ENCODE peak calls at places on chromosomes 3 and 15, in five cellular contexts. One of them, this sample, is unnamed.

GRCh38 chr3:100045696-100046095 is 68.6 kb downstream of the FILIP1L start:
- DNase-seq in bronchial epithelial cell: no peak
- DNase-seq in choroid plexus epithelial cell: peak
- DNase-seq in natural killer cell: no peak
- DNase-seq in fibroblast of lung: peak
- DNase-seq in this sample: no peak

GRCh38 chr3:72176537-72177041 is 391.6 kb upstream of the PROK2 start:
- DNase-seq in bronchial epithelial cell: no peak
- DNase-seq in choroid plexus epithelial cell: no peak
- DNase-seq in natural killer cell: no peak
- DNase-seq in fibroblast of lung: no peak
- DNase-seq in this sample: no peak

GRCh38 chr3:13132281-13132680 is 59.1 kb upstream of the IQSEC1 start:
- DNase-seq in bronchial epithelial cell: no peak
- DNase-seq in choroid plexus epithelial cell: no peak
- DNase-seq in natural killer cell: no peak
- DNase-seq in fibroblast of lung: no peak
- DNase-seq in this sample: no peak

GRCh38 chr3:8499181-8499611 is 2.4 kb upstream of the LMCD1 start:
- DNase-seq in bronchial epithelial cell: no peak
- DNase-seq in choroid plexus epithelial cell: no peak
- DNase-seq in natural killer cell: no peak
- DNase-seq in fibroblast of lung: no peak
- DNase-seq in this sample: no peak

GRCh38 chr3:127034990-127035652 is 52.2 kb downstream of the PLXNA1 start:
- DNase-seq in bronchial epithelial cell: no peak
- DNase-seq in choroid plexus epithelial cell: no peak
- DNase-seq in natural killer cell: no peak
- DNase-seq in fibroblast of lung: no peak
- DNase-seq in this sample: no peak

GRCh38 chr15:100170673-100171210 is 171.0 kb downstream of the ADAMTS17 start:
- DNase-seq in bronchial epithelial cell: no peak
- DNase-seq in choroid plexus epithelial cell: no peak
- DNase-seq in natural killer cell: no peak
- DNase-seq in fibroblast of lung: no peak
- DNase-seq in this sample: no peak

GRCh38 chr3:62048577-62048976 is 324.8 kb downstream of the FEZF2 start:
- DNase-seq in bronchial epithelial cell: no peak
- DNase-seq in choroid plexus epithelial cell: no peak
- DNase-seq in natural killer cell: no peak
- DNase-seq in fibroblast of lung: no peak
- DNase-seq in this sample: no peak

GRCh38 chr15:76386178-76386577 is 49.6 kb downstream of the ISL2 start:
- DNase-seq in bronchial epithelial cell: peak
- DNase-seq in choroid plexus epithelial cell: no peak
- DNase-seq in natural killer cell: no peak
- DNase-seq in fibroblast of lung: no peak
- DNase-seq in this sample: no peak

GRCh38 chr15:31291048-31291578 is 35.5 kb upstream of the KLF13 start:
- DNase-seq in bronchial epithelial cell: no peak
- DNase-seq in choroid plexus epithelial cell: no peak
- DNase-seq in natural killer cell: no peak
- DNase-seq in fibroblast of lung: no peak
- DNase-seq in this sample: no peak

GRCh38 chr3:143727391-143727790 is 120.9 kb downstream of the SLC9A9 start:
- DNase-seq in bronchial epithelial cell: no peak
- DNase-seq in choroid plexus epithelial cell: no peak
- DNase-seq in natural killer cell: no peak
- DNase-seq in fibroblast of lung: no peak
- DNase-seq in this sample: no peak

GRCh38 chr3:131541288-131541687 is 38.5 kb upstream of the MRPL3 start:
- DNase-seq in bronchial epithelial cell: no peak
- DNase-seq in choroid plexus epithelial cell: no peak
- DNase-seq in natural killer cell: no peak
- DNase-seq in fibroblast of lung: no peak
- DNase-seq in this sample: no peak

GRCh38 chr15:75174736-75175135 is 26.9 kb upstream of the C15orf39 start:
- DNase-seq in bronchial epithelial cell: no peak
- DNase-seq in choroid plexus epithelial cell: no peak
- DNase-seq in natural killer cell: no peak
- DNase-seq in fibroblast of lung: no peak
- DNase-seq in this sample: no peak

GRCh38 chr3:83218383-83219200 is 1457.1 kb upstream of the GBE1 start:
- DNase-seq in bronchial epithelial cell: no peak
- DNase-seq in choroid plexus epithelial cell: no peak
- DNase-seq in natural killer cell: no peak
- DNase-seq in fibroblast of lung: no peak
- DNase-seq in this sample: no peak

GRCh38 chr3:55591893-55592292 is 104.8 kb upstream of the WNT5A start:
- DNase-seq in bronchial epithelial cell: peak
- DNase-seq in choroid plexus epithelial cell: no peak
- DNase-seq in natural killer cell: no peak
- DNase-seq in fibroblast of lung: no peak
- DNase-seq in this sample: no peak

GRCh38 chr3:194760740-194761139 is 75.1 kb downstream of the FAM43A start:
- DNase-seq in bronchial epithelial cell: no peak
- DNase-seq in choroid plexus epithelial cell: no peak
- DNase-seq in natural killer cell: no peak
- DNase-seq in fibroblast of lung: peak
- DNase-seq in this sample: no peak

GRCh38 chr3:194125474-194125873 is 10.5 kb upstream of the HES1 start:
- DNase-seq in bronchial epithelial cell: no peak
- DNase-seq in choroid plexus epithelial cell: no peak
- DNase-seq in natural killer cell: no peak
- DNase-seq in fibroblast of lung: no peak
- DNase-seq in this sample: no peak

GRCh38 chr3:78988324-78988723 is 779.5 kb downstream of the ROBO1 start:
- DNase-seq in bronchial epithelial cell: peak
- DNase-seq in choroid plexus epithelial cell: peak
- DNase-seq in natural killer cell: no peak
- DNase-seq in fibroblast of lung: peak
- DNase-seq in this sample: no peak

GRCh38 chr3:187718802-187719201 is 16.4 kb upstream of the RTP2 start:
- DNase-seq in bronchial epithelial cell: no peak
- DNase-seq in choroid plexus epithelial cell: no peak
- DNase-seq in natural killer cell: no peak
- DNase-seq in fibroblast of lung: no peak
- DNase-seq in this sample: no peak

DNA sequence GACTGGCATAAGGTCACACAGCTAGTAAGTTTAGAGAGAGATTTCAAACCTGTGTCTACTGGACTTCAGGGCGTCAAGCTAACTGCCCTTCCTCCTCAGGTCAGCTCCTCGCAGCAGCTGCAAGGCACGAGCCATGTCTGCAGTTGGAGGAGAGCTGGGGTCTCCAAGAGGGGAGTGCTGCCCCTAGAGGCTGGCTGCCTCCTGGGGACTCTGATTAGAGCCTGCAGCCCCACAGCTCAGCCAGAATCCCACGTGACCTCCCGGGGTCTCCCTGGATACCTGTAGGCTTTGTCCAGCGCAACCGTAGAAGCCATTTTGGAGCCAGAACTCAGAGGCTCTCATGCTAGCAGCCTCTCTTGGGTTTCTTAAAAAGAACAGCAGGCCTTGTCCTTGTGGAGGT is 15.0 kb downstream of the SLC6A1 start:
- DNase-seq in bronchial epithelial cell: no peak
- DNase-seq in choroid plexus epithelial cell: no peak
- DNase-seq in natural killer cell: no peak
- DNase-seq in fibroblast of lung: no peak
- DNase-seq in this sample: no peak
- TF ChIP-seq CTCF in bronchial epithelial cell: no peak
- TF ChIP-seq CTCF in choroid plexus epithelial cell: no peak
- TF ChIP-seq CTCF in natural killer cell: no peak
- TF ChIP-seq CTCF in fibroblast of lung: no peak
- TF ChIP-seq CTCF in this sample: no peak

DNA sequence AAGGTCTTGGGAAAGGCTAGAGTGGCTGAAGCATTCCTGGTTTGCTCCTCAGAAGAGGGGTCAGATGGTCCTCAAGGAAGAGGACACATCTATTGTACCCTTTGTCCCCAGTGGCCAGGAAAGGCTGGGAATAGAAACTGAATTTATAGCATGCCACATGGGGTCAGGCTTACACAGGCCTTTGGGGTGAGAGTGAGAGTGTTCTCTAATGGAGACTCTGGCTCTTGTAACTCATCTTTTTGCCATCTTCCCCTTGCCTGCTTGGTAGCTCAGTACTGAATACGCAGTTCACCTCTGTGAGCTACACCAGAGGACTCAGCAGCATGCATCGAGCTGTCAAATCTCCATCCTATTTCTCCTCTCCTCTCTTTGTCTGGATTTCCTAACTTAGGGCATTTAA is 87.5 kb downstream of the ATP2B2 start:
- DNase-seq in bronchial epithelial cell: peak
- DNase-seq in choroid plexus epithelial cell: peak
- DNase-seq in natural killer cell: no peak
- DNase-seq in fibroblast of lung: peak
- DNase-seq in this sample: no peak
- TF ChIP-seq CTCF in bronchial epithelial cell: peak
- TF ChIP-seq CTCF in choroid plexus epithelial cell: peak
- TF ChIP-seq CTCF in natural killer cell: peak
- TF ChIP-seq CTCF in fibroblast of lung: peak
- TF ChIP-seq CTCF in this sample: peak

GRCh38 chr3:184228376-184229137 is 828 bp upstream of the VWA5B2 start:
- DNase-seq in bronchial epithelial cell: no peak
- DNase-seq in choroid plexus epithelial cell: no peak
- DNase-seq in natural killer cell: no peak
- DNase-seq in fibroblast of lung: no peak
- DNase-seq in this sample: no peak

GRCh38 chr3:184229424-184230080 is at the start of gene VWA5B2:
- DNase-seq in bronchial epithelial cell: peak
- DNase-seq in choroid plexus epithelial cell: peak
- DNase-seq in natural killer cell: peak
- DNase-seq in fibroblast of lung: peak
- DNase-seq in this sample: peak

GRCh38 chr3:184230081-184230602 is 757 bp downstream of the VWA5B2 start:
- DNase-seq in bronchial epithelial cell: no peak
- DNase-seq in choroid plexus epithelial cell: no peak
- DNase-seq in natural killer cell: no peak
- DNase-seq in fibroblast of lung: no peak
- DNase-seq in this sample: no peak

GRCh38 chr3:184230603-184231528 is 1.5 kb downstream of the VWA5B2 start:
- DNase-seq in bronchial epithelial cell: peak
- DNase-seq in choroid plexus epithelial cell: no peak
- DNase-seq in natural killer cell: no peak
- DNase-seq in fibroblast of lung: no peak
- DNase-seq in this sample: no peak

GRCh38 chr3:184227481-184227935 is 1.9 kb upstream of the VWA5B2 start:
- DNase-seq in bronchial epithelial cell: peak
- DNase-seq in choroid plexus epithelial cell: peak
- DNase-seq in natural killer cell: peak
- DNase-seq in fibroblast of lung: peak
- DNase-seq in this sample: no peak
- TF ChIP-seq CTCF in bronchial epithelial cell: peak
- TF ChIP-seq CTCF in choroid plexus epithelial cell: peak
- TF ChIP-seq CTCF in natural killer cell: peak
- TF ChIP-seq CTCF in fibroblast of lung: peak
- TF ChIP-seq CTCF in this sample: peak

DNA sequence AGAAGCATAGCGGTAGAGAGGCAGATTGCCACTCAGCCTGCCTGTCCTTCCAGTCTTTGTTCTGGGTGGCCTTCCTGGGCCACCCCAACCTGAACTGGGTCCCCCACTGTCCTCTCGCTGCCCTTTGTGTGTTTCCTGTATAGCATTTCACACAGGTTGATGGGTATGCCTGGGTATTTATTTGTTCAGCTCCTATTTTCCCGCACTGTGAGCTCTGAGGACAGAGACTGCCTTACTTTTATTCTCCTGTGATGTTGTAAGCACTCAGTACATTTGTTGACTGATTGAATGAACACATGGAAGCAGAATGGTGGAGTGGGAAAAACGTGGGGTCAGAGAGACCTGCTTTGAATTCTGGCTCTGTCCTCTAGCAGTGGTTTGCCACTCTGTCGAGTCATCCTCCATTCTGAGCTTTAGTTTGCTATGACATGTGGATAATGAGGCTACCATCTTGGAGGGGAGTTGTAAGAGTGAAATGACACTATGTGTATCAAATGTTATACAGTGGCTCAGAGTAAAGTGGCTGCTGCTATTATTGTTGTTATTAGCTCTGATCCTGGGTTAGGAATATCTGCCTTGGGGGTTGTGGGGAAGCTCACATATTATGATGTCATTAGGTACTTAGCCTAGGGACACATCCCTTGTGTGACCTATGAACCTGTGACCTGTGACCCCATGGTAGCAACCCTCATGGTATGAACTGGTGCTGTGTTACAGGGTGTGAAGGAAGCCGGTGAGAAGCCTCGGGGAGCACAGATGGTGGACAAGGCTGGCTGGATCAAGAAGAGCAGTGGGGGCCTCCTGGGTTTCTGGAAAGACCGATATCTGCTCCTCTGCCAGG is 6.4 kb downstream of the PLEKHO2 start:
- DNase-seq in bronchial epithelial cell: no peak
- DNase-seq in choroid plexus epithelial cell: no peak
- DNase-seq in natural killer cell: no peak
- DNase-seq in fibroblast of lung: no peak
- DNase-seq in this sample: no peak
- TF ChIP-seq CTCF in bronchial epithelial cell: no peak
- TF ChIP-seq CTCF in choroid plexus epithelial cell: no peak
- TF ChIP-seq CTCF in natural killer cell: no peak
- TF ChIP-seq CTCF in fibroblast of lung: no peak
- TF ChIP-seq CTCF in this sample: no peak

DNA sequence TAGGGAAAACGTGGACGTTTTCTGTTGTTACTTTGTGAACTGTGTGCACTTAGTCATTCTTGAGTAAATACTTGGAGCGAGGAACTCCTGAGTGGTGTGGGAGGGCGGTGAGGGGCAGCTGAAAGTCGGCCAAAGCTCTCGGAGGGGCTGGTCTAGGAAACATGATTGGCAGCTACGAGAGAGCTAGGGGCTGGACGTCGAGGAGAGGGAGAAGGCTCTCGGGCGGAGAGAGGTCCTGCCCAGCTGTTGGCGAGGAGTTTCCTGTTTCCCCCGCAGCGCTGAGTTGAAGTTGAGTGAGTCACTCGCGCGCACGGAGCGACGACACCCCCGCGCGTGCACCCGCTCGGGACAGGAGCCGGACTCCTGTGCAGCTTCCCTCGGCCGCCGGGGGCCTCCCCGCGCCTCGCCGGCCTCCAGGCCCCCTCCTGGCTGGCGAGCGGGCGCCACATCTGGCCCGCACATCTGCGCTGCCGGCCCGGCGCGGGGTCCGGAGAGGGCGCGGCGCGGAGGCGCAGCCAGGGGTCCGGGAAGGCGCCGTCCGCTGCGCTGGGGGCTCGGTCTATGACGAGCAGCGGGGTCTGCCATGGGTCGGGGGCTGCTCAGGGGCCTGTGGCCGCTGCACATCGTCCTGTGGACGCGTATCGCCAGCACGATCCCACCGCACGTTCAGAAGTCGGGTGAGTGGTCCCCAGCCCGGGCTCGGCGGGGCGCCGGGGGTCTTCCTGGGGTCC is at the start of gene TGFBR2:
- DNase-seq in bronchial epithelial cell: peak
- DNase-seq in choroid plexus epithelial cell: peak
- DNase-seq in natural killer cell: peak
- DNase-seq in fibroblast of lung: peak
- DNase-seq in this sample: peak
- TF ChIP-seq CTCF in bronchial epithelial cell: peak
- TF ChIP-seq CTCF in choroid plexus epithelial cell: no peak
- TF ChIP-seq CTCF in natural killer cell: no peak
- TF ChIP-seq CTCF in fibroblast of lung: no peak
- TF ChIP-seq CTCF in this sample: peak

GRCh38 chr3:185988080-185988815 is 50.4 kb upstream of the TRA2B start:
- DNase-seq in bronchial epithelial cell: no peak
- DNase-seq in choroid plexus epithelial cell: no peak
- DNase-seq in natural killer cell: no peak
- DNase-seq in fibroblast of lung: no peak
- DNase-seq in this sample: no peak
- TF ChIP-seq CTCF in bronchial epithelial cell: no peak
- TF ChIP-seq CTCF in choroid plexus epithelial cell: peak
- TF ChIP-seq CTCF in natural killer cell: no peak
- TF ChIP-seq CTCF in fibroblast of lung: no peak
- TF ChIP-seq CTCF in this sample: no peak

This sample was measured in type B pancreatic cell.